ENCODE peak calls at places on chromosome 11, in seven cellular contexts. One of them, this sample, is unnamed.
A peak's percentile ranks its signal among the peaks of the same experiment; 100 is the strongest.

GRCh38 chr11:2305140-2305861 is 3.5 kb downstream of the TSPAN32 start:
- DNase-seq in NCI-H2029 treated with DMSO at 0.1 percent for 48 hours: no peak
- DNase-seq in astrocyte of the hippocampus: peak; percentile 86
- DNase-seq in lung: peak; percentile 88
- DNase-seq in fibroblast of pulmonary artery: peak; percentile 79
- DNase-seq in hepatic stellate cell: peak; percentile 83
- DNase-seq in ACHN: peak; percentile 55
- DNase-seq in this sample: peak; percentile 76

GRCh38 chr11:75718406-75719088 is 909 bp downstream of the MOGAT2 start:
- DNase-seq in fibroblast of pulmonary artery: peak; percentile 8
- DNase-seq in hepatic stellate cell: no peak
- DNase-seq in lung: no peak
- DNase-seq in ACHN: no peak
- DNase-seq in astrocyte of the hippocampus: no peak
- DNase-seq in NCI-H2029 treated with DMSO at 0.1 percent for 48 hours: no peak
- DNase-seq in this sample: no peak

GRCh38 chr11:76561245-76561644 is 109.3 kb downstream of the LRRC32 start:
- DNase-seq in astrocyte of the hippocampus: no peak
- DNase-seq in hepatic stellate cell: no peak
- DNase-seq in NCI-H2029 treated with DMSO at 0.1 percent for 48 hours: no peak
- DNase-seq in fibroblast of pulmonary artery: no peak
- DNase-seq in lung: no peak
- DNase-seq in ACHN: no peak
- DNase-seq in this sample: no peak

GRCh38 chr11:69459848-69460539 is 21.5 kb upstream of the LINC01488 start:
- DNase-seq in lung: no peak
- DNase-seq in hepatic stellate cell: no peak
- DNase-seq in ACHN: no peak
- DNase-seq in fibroblast of pulmonary artery: no peak
- DNase-seq in NCI-H2029 treated with DMSO at 0.1 percent for 48 hours: no peak
- DNase-seq in astrocyte of the hippocampus: no peak
- DNase-seq in this sample: no peak

GRCh38 chr11:58772719-58773285 is 41.1 kb upstream of the GLYAT start:
- DNase-seq in NCI-H2029 treated with DMSO at 0.1 percent for 48 hours: no peak
- DNase-seq in astrocyte of the hippocampus: no peak
- DNase-seq in hepatic stellate cell: no peak
- DNase-seq in fibroblast of pulmonary artery: no peak
- DNase-seq in lung: no peak
- DNase-seq in ACHN: no peak
- DNase-seq in this sample: no peak

GRCh38 chr11:36156486-36157150 is 132.6 kb downstream of the COMMD9 start:
- DNase-seq in ACHN: no peak
- DNase-seq in astrocyte of the hippocampus: peak; percentile 25
- DNase-seq in hepatic stellate cell: no peak
- DNase-seq in NCI-H2029 treated with DMSO at 0.1 percent for 48 hours: no peak
- DNase-seq in lung: no peak
- DNase-seq in fibroblast of pulmonary artery: peak; percentile 57
- DNase-seq in this sample: no peak

GRCh38 chr11:93034031-93034430 is 64.6 kb downstream of the MTNR1B start:
- DNase-seq in lung: no peak
- DNase-seq in fibroblast of pulmonary artery: no peak
- DNase-seq in ACHN: no peak
- DNase-seq in astrocyte of the hippocampus: peak; percentile 92
- DNase-seq in hepatic stellate cell: no peak
- DNase-seq in NCI-H2029 treated with DMSO at 0.1 percent for 48 hours: no peak
- DNase-seq in this sample: no peak

GRCh38 chr11:75388386-75389275 is 10.7 kb upstream of the RPS3 start:
- DNase-seq in hepatic stellate cell: peak; percentile 79
- DNase-seq in fibroblast of pulmonary artery: peak; percentile 88
- DNase-seq in lung: peak; percentile 76
- DNase-seq in ACHN: peak; percentile 66
- DNase-seq in astrocyte of the hippocampus: peak; percentile 86
- DNase-seq in NCI-H2029 treated with DMSO at 0.1 percent for 48 hours: peak; percentile 81
- DNase-seq in this sample: peak; percentile 87

GRCh38 chr11:116312560-116313340 is 460.0 kb downstream of the BUD13 start:
- DNase-seq in hepatic stellate cell: no peak
- DNase-seq in ACHN: peak; percentile 19
- DNase-seq in NCI-H2029 treated with DMSO at 0.1 percent for 48 hours: peak; percentile 86
- DNase-seq in astrocyte of the hippocampus: peak; percentile 96
- DNase-seq in lung: peak; percentile 84
- DNase-seq in fibroblast of pulmonary artery: peak; percentile 34
- DNase-seq in this sample: peak; percentile 14

This sample was measured in HTR-8/SVneo.